ENCODE peak calls at places on chromosomes 2 and 18, in four cellular contexts. C is H9, D is esophagus squamous epithelium, V is GDM1. K is an unnamed sample.

GRCh38 chr18:66752733-66753132 is 148.8 kb upstream of the CDH19 start:
- DNase-seq in C (no peak), D (no peak), V (no peak), K (no peak)

GRCh38 chr2:212970132-212970531 is 181.3 kb downstream of the IKZF2 start:
- DNase-seq in C (no peak), D (no peak), V (no peak), K (no peak)

GRCh38 chr2:83006991-83007390 is 1452.1 kb downstream of the SUCLG1 start:
- DNase-seq in C (no peak), D (no peak), V (no peak), K (no peak)

GRCh38 chr2:50614056-50614455 is 417.9 kb downstream of the NRXN1 start:
- DNase-seq in C (no peak), D (no peak), V (no peak), K (no peak)

GRCh38 chr2:129667586-129667985 is 311.9 kb upstream of the RAB6C start:
- DNase-seq in C (no peak), D (no peak), V (no peak), K (no peak)

GRCh38 chr2:29810956-29811355 is 110.4 kb downstream of the ALK start:
- DNase-seq in C (no peak), D (no peak), V (no peak), K (no peak)

GRCh38 chr2:100919316-100919715 is 82.8 kb upstream of the RPL31 start:
- DNase-seq in C (peak), D (no peak), V (no peak), K (no peak)

GRCh38 chr18:3891245-3891644 is 441.3 kb downstream of the TGIF1 start:
- DNase-seq in C (no peak), D (no peak), V (no peak), K (no peak)

GRCh38 chr18:57801379-57802165 is 1.5 kb downstream of the ATP8B1 start:
- DNase-seq in C (peak), D (no peak), V (no peak), K (no peak)

GRCh38 chr2:62382757-62383156 is 123.2 kb downstream of the TMEM17 start:
- DNase-seq in C (no peak), D (no peak), V (no peak), K (no peak)

GRCh38 chr2:127083819-127084503 is 23.0 kb downstream of the BIN1 start:
- DNase-seq in C (no peak), D (no peak), V (no peak), K (no peak)

GRCh38 chr2:144522741-144523605 is 3.1 kb upstream of the ZEB2 start:
- DNase-seq in C (peak), D (no peak), V (no peak), K (no peak)

GRCh38 chr18:50659091-50660003 is 99.5 kb downstream of the MAPK4 start:
- DNase-seq in C (no peak), D (no peak), V (no peak), K (peak)

GRCh38 chr2:23754970-23755369 is 172.0 kb downstream of the ATAD2B start:
- DNase-seq in C (no peak), D (no peak), V (no peak), K (no peak)

K was measured in DMS 273 treated with DMSO at 0.1 percent for 48 hours.